ENCODE peak calls at places on chromosomes 5 and 9, in four cellular contexts. H is GM12878, W is HepG2, P is K562. C is an unnamed sample.

GRCh38 chr9:13491493-13492424 is 212.3 kb upstream of the MPDZ start:
- DNase-seq in H (no peak), W (no peak), P (no peak), C (peak)

GRCh38 chr9:110031511-110032173 is 176.3 kb downstream of the C9orf152 start:
- DNase-seq in H (no peak), W (no peak), P (no peak), C (no peak)

GRCh38 chr9:87382902-87383301 is 114.8 kb upstream of the DAPK1 start:
- DNase-seq in H (no peak), W (no peak), P (no peak), C (no peak)

GRCh38 chr9:84615574-84615973 is 54.0 kb upstream of the NTRK2 start:
- DNase-seq in H (no peak), W (no peak), P (no peak), C (no peak)

GRCh38 chr5:151682240-151682639 is 4.5 kb downstream of the SPARC start:
- DNase-seq in H (no peak), W (no peak), P (no peak), C (no peak)

GRCh38 chr9:17862081-17862480 is 283.2 kb downstream of the SH3GL2 start:
- DNase-seq in H (no peak), W (no peak), P (no peak), C (no peak)

GRCh38 chr9:127504887-127505251 is 53.6 kb downstream of the LRSAM1 start:
- DNase-seq in H (no peak), W (no peak), P (no peak), C (no peak)

GRCh38 chr5:148569948-148570347 is 84.4 kb downstream of the HTR4 start:
- DNase-seq in H (no peak), W (no peak), P (no peak), C (no peak)

GRCh38 chr5:137234973-137235943 is 263.9 kb downstream of the SPOCK1 start:
- DNase-seq in H (no peak), W (no peak), P (no peak), C (no peak)

GRCh38 chr5:142929602-142930001 is 159.4 kb downstream of the ARHGAP26 start:
- DNase-seq in H (no peak), W (no peak), P (no peak), C (no peak)

GRCh38 chr5:81140461-81140860 is 92.7 kb upstream of the CKMT2 start:
- DNase-seq in H (no peak), W (no peak), P (no peak), C (no peak)
- TF ChIP-seq CREB1 in H (no peak), W (no peak), P (no peak), C (no peak)

DNA sequence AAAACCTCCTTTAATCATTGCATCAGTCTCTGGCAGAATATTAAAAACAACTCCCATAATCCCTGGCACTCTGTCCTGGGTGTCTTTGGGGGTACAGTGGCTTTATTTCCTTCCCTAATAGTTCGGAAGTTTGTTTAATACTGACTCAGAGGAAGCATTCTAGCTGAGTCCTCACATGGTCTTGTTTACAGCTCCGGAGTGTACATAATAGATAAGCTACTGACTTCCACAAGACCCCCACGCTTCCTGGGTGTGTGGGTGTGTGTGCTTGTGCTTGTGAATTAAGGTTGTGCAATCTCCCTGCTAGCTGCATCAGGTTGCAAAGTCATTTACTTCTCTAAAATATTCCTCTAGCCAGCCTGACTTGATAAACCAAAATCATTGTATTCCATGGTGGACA is 149.9 kb upstream of the CDKN2B start:
- DNase-seq in H (no peak), W (peak), P (no peak), C (no peak)
- TF ChIP-seq HDAC2 in H (no peak), W (no peak), P (no peak), C (no peak)

GRCh38 chr9:83062653-83063527 is at the start of gene RASEF:
- DNase-seq in H (no peak), W (no peak), P (no peak), C (peak)

GRCh38 chr9:83062011-83062652 is 810 bp downstream of the RASEF start:
- DNase-seq in H (no peak), W (no peak), P (no peak), C (peak)

GRCh38 chr9:83059417-83059816 is 3.5 kb downstream of the RASEF start:
- DNase-seq in H (no peak), W (no peak), P (no peak), C (no peak)

GRCh38 chr9:83061036-83061435 is 1.9 kb downstream of the RASEF start:
- DNase-seq in H (no peak), W (no peak), P (no peak), C (no peak)

DNA sequence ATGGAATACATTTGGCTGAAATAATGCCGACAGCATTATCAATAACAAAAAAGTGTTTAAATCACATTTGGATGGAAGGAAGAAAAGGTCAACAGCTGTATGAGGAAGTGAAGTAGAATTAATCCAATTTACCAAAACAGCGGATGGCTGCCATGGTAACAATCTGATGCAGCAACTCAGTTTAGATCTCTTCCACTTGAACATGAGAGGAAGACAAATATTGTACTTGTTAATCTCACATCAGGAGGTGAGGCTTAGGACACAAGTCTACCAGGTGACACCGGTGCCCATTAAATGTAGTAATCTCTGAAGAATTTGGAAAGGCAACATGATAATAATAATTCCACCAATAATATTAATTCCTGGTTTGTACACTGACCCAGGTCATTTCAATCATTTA is 2.4 kb downstream of the RASEF start:
- DNase-seq in H (no peak), W (no peak), P (no peak), C (no peak)
- TF ChIP-seq CREB1 in H (no peak), W (no peak), P (no peak), C (no peak)

GRCh38 chr5:169933127-169933526 is 47.2 kb downstream of the INSYN2B start:
- DNase-seq in H (no peak), W (no peak), P (no peak), C (no peak)

GRCh38 chr5:169934990-169935389 is 45.3 kb downstream of the INSYN2B start:
- DNase-seq in H (no peak), W (no peak), P (no peak), C (no peak)

GRCh38 chr5:169938439-169938838 is 41.9 kb downstream of the INSYN2B start:
- DNase-seq in H (no peak), W (no peak), P (no peak), C (no peak)

GRCh38 chr5:169933624-169934023 is 46.7 kb downstream of the INSYN2B start:
- DNase-seq in H (no peak), W (no peak), P (no peak), C (no peak)
- TF ChIP-seq HDAC2 in H (no peak), W (no peak), P (no peak), C (no peak)

DNA sequence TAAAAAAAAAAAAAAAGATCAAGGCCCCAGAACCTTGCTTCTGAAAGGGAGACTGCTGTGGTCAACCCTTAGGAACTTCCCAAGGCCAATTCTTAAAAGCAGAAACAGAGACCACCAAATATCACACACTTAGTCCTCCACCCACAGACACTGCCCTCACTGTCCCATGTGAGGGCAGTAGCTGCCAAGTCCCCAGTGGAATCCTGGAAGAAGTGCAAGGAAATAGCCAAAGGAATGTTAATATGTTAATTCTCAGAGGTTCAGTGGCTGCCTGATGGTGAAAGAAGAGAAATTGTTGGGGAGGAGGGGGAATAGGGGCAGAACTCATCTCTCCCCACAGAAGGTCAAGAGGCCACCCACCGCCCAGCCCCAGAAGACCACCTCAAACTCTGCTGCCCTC is 23.1 kb downstream of the FSTL4 start:
- DNase-seq in H (no peak), W (no peak), P (no peak), C (no peak)
- TF ChIP-seq CREB1 in H (no peak), W (no peak), P (no peak), C (no peak)

GRCh38 chr9:116480700-116481099 is 206.4 kb upstream of the TRIM32 start:
- DNase-seq in H (no peak), W (no peak), P (no peak), C (peak)
- TF ChIP-seq HDAC2 in H (no peak), W (no peak), P (no peak), C (no peak)

DNA sequence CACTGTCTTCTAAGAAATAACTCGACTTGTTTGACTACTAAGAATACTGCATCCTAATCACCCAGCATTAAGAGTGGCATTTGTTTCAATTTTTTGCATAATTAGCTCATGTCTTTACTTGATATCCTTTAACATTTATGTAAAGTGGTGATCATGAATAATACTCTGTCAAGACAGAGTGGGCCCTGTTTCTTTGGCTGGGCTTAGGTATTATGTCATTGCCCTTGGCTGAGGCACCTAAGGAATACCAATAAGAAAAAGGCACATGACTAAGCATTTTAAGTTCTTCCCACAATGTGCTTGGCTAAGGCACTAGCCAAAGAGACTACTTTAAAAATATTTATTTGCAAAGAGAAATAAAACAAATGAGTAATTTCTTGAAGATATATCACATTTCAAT is 308.1 kb downstream of the CTNND2 start:
- DNase-seq in H (no peak), W (no peak), P (no peak), C (no peak)
- TF ChIP-seq CREB1 in H (no peak), W (no peak), P (no peak), C (no peak)

DNA sequence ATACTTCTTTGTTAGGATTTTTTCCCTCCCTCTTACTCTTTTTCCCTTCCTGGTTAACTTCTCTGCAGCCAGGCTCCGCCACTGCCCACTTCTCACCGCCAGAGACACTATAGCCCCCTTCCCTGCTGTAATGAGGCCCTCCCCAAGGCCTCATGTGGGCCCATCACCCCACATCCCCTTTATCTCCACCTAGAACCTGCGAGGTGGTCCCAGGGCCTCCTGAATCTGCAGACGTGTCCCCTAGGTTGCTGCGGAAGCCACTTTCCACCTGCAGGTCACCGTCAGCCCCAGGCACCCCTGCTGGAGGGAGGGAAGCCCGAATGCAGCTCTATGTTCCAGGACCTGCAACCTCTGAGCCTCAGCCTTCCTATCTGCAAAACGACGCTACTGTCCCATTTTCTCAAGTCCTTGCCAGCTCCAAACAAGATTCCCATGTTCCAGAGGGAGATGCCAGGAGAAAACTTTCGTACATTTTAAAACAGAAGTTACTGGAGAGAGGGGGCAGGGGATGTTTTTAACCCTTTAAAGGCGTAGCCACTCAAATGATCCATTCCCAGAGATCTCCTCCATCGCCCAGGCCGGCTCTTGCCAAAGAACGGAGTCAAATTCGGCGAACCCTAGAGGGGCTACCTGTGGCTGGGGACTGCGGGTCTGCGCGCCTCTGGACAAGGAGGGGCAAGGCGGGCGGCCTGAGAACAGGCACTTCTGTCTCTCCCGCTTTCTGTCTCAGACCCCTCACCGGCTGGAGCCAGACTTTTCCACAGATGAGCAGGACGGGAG is 929 bp downstream of the SH3PXD2B start:
- DNase-seq in H (no peak), W (peak), P (peak), C (peak)
- TF ChIP-seq HDAC2 in H (no peak), W (peak), P (no peak), C (no peak)

C was measured in H1.